ENCODE peak calls at places on chromosomes 7 and 10, in five cellular contexts. U is NCI-H1436, R is GM04504, E is adrenal gland, H is activated gamma-delta T cell treated with Interleukin-2 at 50 U/mL for 16 hours. F is an unnamed sample.

GRCh38 chr7:29807179-29807841 is 1.0 kb downstream of the WIPF3 start:
- DNase-seq in R (no peak), U (no peak), H (no peak), E (peak), F (peak)

GRCh38 chr7:11261470-11261869 is 287.8 kb downstream of the PHF14 start:
- DNase-seq in H (no peak), U (peak), R (no peak), E (peak), F (no peak)

GRCh38 chr7:47195641-47196040 is 386.3 kb downstream of the TNS3 start:
- DNase-seq in R (no peak), H (no peak), U (no peak), E (no peak), F (no peak)

GRCh38 chr7:127792528-127793342 is 140.7 kb downstream of the SND1 start:
- DNase-seq in R (no peak), H (peak), E (no peak), U (peak), F (no peak)

GRCh38 chr7:40263752-40264390 is 129.1 kb downstream of the SUGCT start:
- DNase-seq in H (no peak), R (no peak), E (no peak), U (no peak), F (no peak)

GRCh38 chr7:80883188-80884025 is 35.4 kb downstream of the SEMA3C start:
- DNase-seq in E (no peak), U (no peak), H (no peak), R (peak), F (no peak)

GRCh38 chr10:27865221-27865635 is 119.6 kb upstream of the MKX start:
- DNase-seq in E (no peak), H (no peak), U (no peak), R (peak), F (no peak)

GRCh38 chr10:117136391-117136975 is 1.6 kb downstream of the VAX1 start:
- DNase-seq in H (no peak), R (no peak), E (no peak), U (no peak), F (no peak)

GRCh38 chr10:60353519-60354258 is 36.0 kb downstream of the ANK3 start:
- DNase-seq in E (peak), H (no peak), R (no peak), U (no peak), F (no peak)

GRCh38 chr7:140176811-140177702 is at the start of gene KDM7A:
- DNase-seq in R (peak), U (peak), H (peak), E (peak), F (peak)

GRCh38 chr10:33067481-33067880 is 109.5 kb upstream of the ITGB1 start:
- DNase-seq in H (no peak), R (no peak), E (no peak), U (no peak), F (no peak)

GRCh38 chr7:29270979-29271658 is 76.5 kb downstream of the CHN2 start:
- DNase-seq in U (no peak), H (no peak), E (no peak), R (no peak), F (no peak)

GRCh38 chr7:46786221-46786951 is 795.5 kb downstream of the TNS3 start:
- DNase-seq in E (no peak), R (peak), H (no peak), U (no peak), F (no peak)

GRCh38 chr7:105711726-105712402 is 130.6 kb upstream of the EFCAB10 start:
- DNase-seq in R (no peak), U (no peak), H (no peak), E (no peak), F (no peak)

GRCh38 chr10:47346572-47347302 is 1.4 kb upstream of the RBP3 start:
- DNase-seq in E (no peak), U (peak), H (no peak), R (no peak), F (no peak)

GRCh38 chr10:18087398-18087797 is 52.8 kb upstream of the CACNB2 start:
- DNase-seq in R (no peak), H (no peak), E (peak), U (no peak), F (no peak)